ENCODE peak calls at places on chromosomes 16 and 17, in six cellular contexts. W, N, D, E, Q and X are unnamed samples.
A peak's percentile ranks its signal among the peaks of the same experiment; 100 is the strongest.

GRCh38 chr16:85767569-85767968 is 16.7 kb upstream of the C16orf74 start:
- DNase-seq in W (no peak), N (no peak), D (no peak), E (no peak), Q (peak; percentile 60), X (no peak)

GRCh38 chr16:19844945-19845641 is 39.6 kb downstream of the GPRC5B start:
- DNase-seq in W (peak; percentile 30), N (no peak), D (no peak), E (no peak), Q (no peak), X (no peak)

GRCh38 chr17:49053171-49053829 is 56.1 kb downstream of the IGF2BP1 start:
- DNase-seq in W (no peak), N (no peak), D (no peak), E (no peak), Q (no peak), X (no peak)

GRCh38 chr16:1379054-1379862 is 27.5 kb downstream of the GNPTG start:
- DNase-seq in W (peak; percentile 52), N (peak; percentile 63), D (no peak), E (peak; percentile 82), Q (peak; percentile 7), X (peak; percentile 57)

GRCh38 chr16:57508084-57508425 is 21.8 kb upstream of the DOK4 start:
- DNase-seq in W (no peak), N (no peak), D (no peak), E (no peak), Q (no peak), X (no peak)

GRCh38 chr16:10245002-10245401 is 62.8 kb upstream of the GRIN2A start:
- DNase-seq in W (no peak), N (no peak), D (no peak), E (no peak), Q (no peak), X (no peak)

GRCh38 chr16:27620533-27620932 is 70.6 kb downstream of the KATNIP start:
- DNase-seq in W (no peak), N (no peak), D (no peak), E (no peak), Q (no peak), X (no peak)

GRCh38 chr16:72198021-72198420 is 26.1 kb upstream of the PMFBP1 start:
- DNase-seq in W (no peak), N (no peak), D (peak; percentile 45), E (no peak), Q (peak; percentile 49), X (no peak)

GRCh38 chr17:78873519-78874340 is 29.3 kb downstream of the CEP295NL start:
- DNase-seq in W (peak; percentile 66), N (peak; percentile 88), D (peak; percentile 71), E (no peak), Q (no peak), X (no peak)

GRCh38 chr17:57257213-57257873 is 1.0 kb downstream of the MSI2 start:
- DNase-seq in W (peak; percentile 67), N (no peak), D (no peak), E (no peak), Q (no peak), X (no peak)